ENCODE peak calls at places on chromosome 6, in four cellular contexts. C, B, T and N are unnamed samples. For H3K9me3, the result is how much of the 10 kb centered on the place peaks cover.

GRCh38 chr6:144655376-144655775 is 370.2 kb downstream of the UTRN start:
- DNase-seq in C (no peak), B (no peak), T (no peak), N (no peak)

GRCh38 chr6:157929765-157930319 is 51.8 kb upstream of the SYNJ2 start:
- DNase-seq in C (no peak), B (no peak), T (no peak), N (no peak)

GRCh38 chr6:125910518-125910917 is 46.1 kb upstream of the HINT3 start:
- DNase-seq in C (no peak), B (no peak), T (no peak), N (no peak)

GRCh38 chr6:111721677-111722219 is 116.1 kb upstream of the TRAF3IP2 start:
- DNase-seq in C (peak), B (no peak), T (no peak), N (no peak)

GRCh38 chr6:39884696-39885095 is 49.6 kb downstream of the MOCS1 start:
- DNase-seq in C (no peak), B (no peak), T (no peak), N (no peak)

GRCh38 chr6:34131326-34132081 is 14.4 kb downstream of the GRM4 start:
- DNase-seq in C (no peak), B (no peak), T (no peak), N (no peak)

GRCh38 chr6:158327216-158327615 is 15.0 kb downstream of the TULP4 start:
- DNase-seq in C (no peak), B (no peak), T (no peak), N (no peak)

GRCh38 chr6:136609878-136610706 is 59.9 kb upstream of the MAP7 start:
- DNase-seq in C (peak), B (peak), T (peak), N (no peak)

GRCh38 chr6:35879151-35879550 is 41.7 kb downstream of the SRPK1 start:
- DNase-seq in C (no peak), B (no peak), T (no peak), N (no peak)

GRCh38 chr6:154096834-154097233 is 57.8 kb downstream of the OPRM1 start:
- DNase-seq in C (no peak), B (no peak), T (no peak), N (no peak)

GRCh38 chr6:146027586-146028249 is 1.1 kb upstream of the GRM1 start:
- DNase-seq in C (no peak), B (no peak), T (no peak), N (no peak)

GRCh38 chr6:11248974-11249761 is 16.7 kb upstream of the NEDD9 start:
- DNase-seq in C (no peak), B (no peak), T (no peak), N (no peak)

GRCh38 chr6:11253594-11253993 is 21.1 kb upstream of the NEDD9 start:
- DNase-seq in C (no peak), B (no peak), T (no peak), N (no peak)

GRCh38 chr6:11246722-11247121 is 14.3 kb upstream of the NEDD9 start:
- DNase-seq in C (no peak), B (no peak), T (no peak), N (no peak)

GRCh38 chr6:11251553-11252358 is 19.3 kb upstream of the NEDD9 start:
- DNase-seq in C (no peak), B (peak), T (no peak), N (no peak)
- TF ChIP-seq POLR2AphosphoS5 in C (no peak), B (peak), T (no peak), N (no peak)

GRCh38 chr6:24872769-24873168 is 63.0 kb downstream of the RIPOR2 start:
- DNase-seq in C (no peak), B (no peak), T (no peak), N (no peak)

GRCh38 chr6:24865161-24865560 is 66.4 kb upstream of the ARMH2 start:
- DNase-seq in C (no peak), B (peak), T (no peak), N (no peak)

GRCh38 chr6:24864345-24864744 is 65.6 kb upstream of the ARMH2 start:
- DNase-seq in C (no peak), B (no peak), T (no peak), N (no peak)

GRCh38 chr6:24867104-24867703 is 68.5 kb upstream of the ARMH2 start:
- DNase-seq in C (no peak), B (no peak), T (no peak), N (no peak)

DNA sequence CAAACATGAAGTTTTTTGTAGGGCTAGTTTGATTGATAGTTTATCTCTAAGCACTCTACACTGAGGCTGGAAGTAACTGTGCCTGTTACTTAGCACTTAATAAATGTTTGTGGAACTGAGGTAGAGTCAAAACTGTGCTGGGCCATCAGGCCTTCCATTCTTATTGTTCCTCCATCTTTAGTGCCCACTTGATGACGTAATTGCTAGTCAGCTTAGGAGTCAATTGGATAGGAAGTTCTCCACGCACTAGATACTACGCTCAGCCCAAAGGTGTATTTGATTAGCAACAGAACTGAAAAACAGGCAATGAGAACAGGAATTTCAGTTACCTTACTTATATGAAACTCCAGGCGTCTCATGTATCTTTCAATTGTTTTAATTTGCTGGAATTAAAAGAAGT is 67.0 kb downstream of the RIPOR2 start:
- DNase-seq in C (no peak), B (no peak), T (no peak), N (no peak)
- H3K4me3 ChIP-seq in C (no peak), B (no peak), T (no peak), N (no peak)

GRCh38 chr6:18893540-18894269 is 506.6 kb downstream of the RNF144B start:
- DNase-seq in C (no peak), B (no peak), T (no peak), N (no peak)

DNA sequence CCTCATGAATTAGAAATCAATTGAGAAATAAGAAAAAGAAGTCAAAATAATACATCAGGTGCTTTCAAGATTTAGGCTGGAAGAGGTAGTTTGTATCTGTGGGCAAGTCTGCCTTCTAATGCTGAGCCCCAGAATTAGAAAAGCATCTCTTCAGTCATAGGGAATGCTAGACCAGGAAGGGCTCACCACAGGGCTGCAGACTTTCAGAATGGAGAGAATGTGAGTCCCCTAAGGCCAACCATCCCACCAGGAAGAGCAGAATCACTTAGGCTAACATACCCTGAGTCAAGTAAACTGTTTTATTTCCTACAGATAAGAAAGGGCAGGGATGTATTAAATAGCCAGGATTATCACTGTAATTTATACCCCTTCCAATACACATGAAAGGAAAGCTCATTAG is 510.2 kb downstream of the RNF144B start:
- DNase-seq in C (no peak), B (no peak), T (no peak), N (no peak)
- H3K9me3 ChIP-seq in C (under half), B (under half), T (under half), N (under half)

GRCh38 chr6:167350322-167350721 is 25.4 kb downstream of the TTLL2 start:
- DNase-seq in C (no peak), B (no peak), T (no peak), N (no peak)
- TF ChIP-seq POLR2AphosphoS5 in C (no peak), B (no peak), T (no peak), N (no peak)

DNA sequence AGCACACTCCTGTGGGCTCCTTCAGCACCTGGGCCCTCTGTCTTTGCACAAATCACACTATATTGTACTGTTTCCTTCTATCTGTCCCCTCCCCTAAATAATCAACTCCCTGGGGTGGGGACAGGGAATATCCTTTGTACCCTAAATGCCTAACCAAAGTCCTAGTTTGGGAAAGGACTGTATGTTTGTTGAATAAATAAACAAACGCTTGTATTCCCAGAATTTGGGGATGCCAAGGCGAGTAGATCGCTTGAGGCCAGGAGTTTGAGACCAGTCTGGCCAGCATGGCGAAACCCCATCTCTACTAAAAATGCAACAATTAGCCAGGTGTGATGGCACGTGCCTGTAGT is 322.7 kb downstream of the SYNE1 start:
- DNase-seq in C (no peak), B (no peak), T (no peak), N (no peak)
- H3K4me3 ChIP-seq in C (no peak), B (no peak), T (no peak), N (no peak)

DNA sequence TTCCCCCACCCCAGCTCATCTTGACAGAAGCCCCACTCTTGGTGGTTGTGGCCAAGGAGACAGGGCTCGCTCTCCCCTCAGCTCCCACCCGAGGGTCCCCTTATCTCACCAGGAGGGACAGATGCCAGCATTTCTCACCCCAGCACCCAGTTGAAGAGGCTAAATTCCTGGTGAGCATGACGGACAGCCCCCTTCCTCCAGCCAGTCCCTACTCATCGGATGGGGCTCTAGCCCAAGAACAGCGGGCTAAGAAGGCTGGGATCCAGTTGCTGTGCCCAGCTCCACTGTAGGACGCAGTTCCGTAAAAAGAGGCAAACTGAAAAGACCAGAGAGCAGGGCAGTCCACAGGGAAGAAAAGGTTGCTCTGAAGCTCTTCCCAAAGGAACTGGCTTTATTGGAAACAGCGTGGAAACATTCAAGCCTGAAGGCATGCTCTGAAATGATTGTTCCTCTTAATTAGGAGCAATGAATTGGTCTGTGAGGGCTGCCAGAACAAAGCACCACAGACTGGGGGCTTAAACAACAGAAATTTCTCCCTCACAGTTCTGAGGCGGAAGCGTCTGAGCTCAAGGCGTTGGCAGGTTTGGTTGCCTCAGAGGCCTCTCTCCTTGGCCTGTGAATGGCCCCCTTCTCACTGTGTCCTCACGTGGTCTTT is 17.9 kb upstream of the KIF25 start:
- DNase-seq in C (no peak), B (no peak), T (no peak), N (no peak)
- H3K9me3 ChIP-seq in C (under half), B (under half), T (under half), N (under half)

GRCh38 chr6:53066874-53067273 is 1.7 kb downstream of the FBXO9 start:
- DNase-seq in C (no peak), B (no peak), T (no peak), N (no peak)

GRCh38 chr6:53066059-53066406 is 829 bp downstream of the FBXO9 start:
- DNase-seq in C (no peak), B (no peak), T (no peak), N (peak)

GRCh38 chr6:53062369-53062639 is 2.9 kb upstream of the FBXO9 start:
- DNase-seq in C (no peak), B (no peak), T (no peak), N (no peak)

GRCh38 chr6:53065266-53066058 is at the start of gene FBXO9:
- DNase-seq in C (no peak), B (peak), T (no peak), N (peak)

DNA sequence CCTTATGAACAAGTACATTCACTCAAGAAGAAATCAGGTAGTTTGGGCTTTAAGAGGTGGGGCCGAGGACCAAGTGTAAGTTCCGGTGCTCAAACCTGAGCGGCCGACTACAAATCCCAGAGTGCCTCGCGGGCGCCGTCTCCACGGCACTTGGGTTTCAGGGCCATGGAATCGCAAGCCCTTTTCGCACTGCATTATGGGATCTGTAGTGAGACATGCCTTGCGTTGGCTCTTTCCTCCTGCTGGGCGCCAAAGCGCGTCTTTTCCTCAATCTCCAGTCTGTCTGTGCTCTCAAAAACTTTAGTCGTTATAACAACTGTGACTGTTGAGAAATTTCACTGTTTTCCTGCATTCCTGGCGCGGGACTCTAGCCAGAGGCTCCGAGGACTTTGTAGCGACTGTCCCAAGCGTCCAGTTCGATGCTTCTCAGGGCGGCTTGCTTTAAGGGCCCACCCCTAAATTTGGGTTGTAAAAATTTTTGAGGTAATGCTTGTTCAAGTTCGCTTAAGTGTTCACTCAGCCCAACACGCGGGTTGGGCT is 408 bp upstream of the FBXO9 start:
- DNase-seq in C (peak), B (peak), T (peak), N (peak)
- TF ChIP-seq POLR2AphosphoS5 in C (no peak), B (no peak), T (peak), N (no peak)

GRCh38 chr6:73854998-73855718 is 159.2 kb downstream of the CD109 start:
- DNase-seq in C (peak), B (no peak), T (no peak), N (no peak)
- H3K4me3 ChIP-seq in C (no peak), B (no peak), T (no peak), N (no peak)

DNA sequence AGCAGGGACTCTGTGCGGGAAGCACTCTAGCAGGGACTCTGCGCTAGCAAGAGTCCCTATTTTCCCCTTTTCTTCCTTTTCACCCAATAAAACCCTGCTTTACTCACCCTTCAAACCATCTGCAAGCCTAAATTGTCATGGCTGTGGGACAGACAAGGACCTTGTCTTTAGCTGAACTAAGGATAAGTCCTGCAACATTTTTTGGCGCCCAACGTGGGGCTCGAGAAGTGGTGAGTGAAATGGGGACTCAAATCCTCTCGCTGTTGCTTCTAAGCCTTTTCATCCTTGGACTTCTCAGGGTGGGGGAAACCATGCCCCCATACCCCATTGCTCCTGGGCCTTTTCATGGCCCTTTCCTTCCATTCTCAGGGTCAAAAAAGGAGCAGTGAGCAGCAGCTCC is 46.4 kb downstream of the IMPG1 start:
- DNase-seq in C (no peak), B (no peak), T (no peak), N (no peak)
- H3K9me3 ChIP-seq in C (under half), B (under half), T (under half), N (under half)